ENCODE peak calls at places on chromosomes 2 and 18, in five cellular contexts. W is HepG2, R is GM12878, L is K562, M is H1. T is an unnamed sample.

GRCh38 chr2:200180943-200181342 is 125.5 kb upstream of the SPATS2L start:
- DNase-seq in L (no peak), M (no peak), R (no peak), W (no peak), T (no peak)

GRCh38 chr18:36849288-36850011 is 20.5 kb downstream of the KIAA1328 start:
- DNase-seq in M (no peak), L (no peak), R (no peak), W (no peak), T (no peak)

GRCh38 chr2:103868394-103868793 is 985.5 kb upstream of the POU3F3 start:
- DNase-seq in M (no peak), W (no peak), R (no peak), L (no peak), T (no peak)

GRCh38 chr2:19336781-19337180 is 21.6 kb downstream of the OSR1 start:
- DNase-seq in R (no peak), L (no peak), M (no peak), W (no peak), T (no peak)

GRCh38 chr2:118221952-118222594 is 133.8 kb downstream of the INSIG2 start:
- DNase-seq in L (peak; percentile 47), M (peak; percentile 52), R (no peak), W (peak; percentile 61), T (peak; percentile 72)

GRCh38 chr2:127226520-127227263 is 6.6 kb upstream of the CYP27C1 start:
- DNase-seq in M (no peak), R (peak; percentile 36), L (no peak), W (peak; percentile 33), T (no peak)

GRCh38 chr18:67199993-67200617 is 316.4 kb downstream of the DSEL start:
- DNase-seq in W (peak; percentile 53), M (no peak), L (no peak), R (peak; percentile 11), T (peak; percentile 32)

GRCh38 chr2:19380532-19380931 is 22.1 kb upstream of the OSR1 start:
- DNase-seq in W (no peak), R (no peak), L (no peak), M (no peak), T (no peak)

GRCh38 chr2:33946198-33946597 is 347.1 kb upstream of the FAM98A start:
- DNase-seq in R (no peak), M (no peak), L (no peak), W (no peak), T (no peak)

GRCh38 chr18:25121442-25121841 is 230.5 kb downstream of the ZNF521 start:
- DNase-seq in R (no peak), W (no peak), L (no peak), M (no peak), T (no peak)

GRCh38 chr2:39593439-39594393 is 72.0 kb upstream of the TMEM178A start:
- DNase-seq in M (no peak), L (no peak), W (peak; percentile 56), R (no peak), T (no peak)

GRCh38 chr2:132437852-132438649 is 21.4 kb downstream of the GPR39 start:
- DNase-seq in R (no peak), W (no peak), M (no peak), L (no peak), T (no peak)

GRCh38 chr2:109512076-109512475 is 101.7 kb downstream of the SEPTIN10 start:
- DNase-seq in W (no peak), R (no peak), L (no peak), M (no peak), T (no peak)

GRCh38 chr2:109513230-109513629 is 100.5 kb downstream of the SEPTIN10 start:
- DNase-seq in R (no peak), W (no peak), L (no peak), M (no peak), T (no peak)

GRCh38 chr2:109511168-109511567 is 102.6 kb downstream of the SEPTIN10 start:
- DNase-seq in L (no peak), M (no peak), R (no peak), W (no peak), T (no peak)

GRCh38 chr2:109507828-109508227 is 105.9 kb downstream of the SEPTIN10 start:
- DNase-seq in L (no peak), W (no peak), R (no peak), M (no peak), T (no peak)

DNA sequence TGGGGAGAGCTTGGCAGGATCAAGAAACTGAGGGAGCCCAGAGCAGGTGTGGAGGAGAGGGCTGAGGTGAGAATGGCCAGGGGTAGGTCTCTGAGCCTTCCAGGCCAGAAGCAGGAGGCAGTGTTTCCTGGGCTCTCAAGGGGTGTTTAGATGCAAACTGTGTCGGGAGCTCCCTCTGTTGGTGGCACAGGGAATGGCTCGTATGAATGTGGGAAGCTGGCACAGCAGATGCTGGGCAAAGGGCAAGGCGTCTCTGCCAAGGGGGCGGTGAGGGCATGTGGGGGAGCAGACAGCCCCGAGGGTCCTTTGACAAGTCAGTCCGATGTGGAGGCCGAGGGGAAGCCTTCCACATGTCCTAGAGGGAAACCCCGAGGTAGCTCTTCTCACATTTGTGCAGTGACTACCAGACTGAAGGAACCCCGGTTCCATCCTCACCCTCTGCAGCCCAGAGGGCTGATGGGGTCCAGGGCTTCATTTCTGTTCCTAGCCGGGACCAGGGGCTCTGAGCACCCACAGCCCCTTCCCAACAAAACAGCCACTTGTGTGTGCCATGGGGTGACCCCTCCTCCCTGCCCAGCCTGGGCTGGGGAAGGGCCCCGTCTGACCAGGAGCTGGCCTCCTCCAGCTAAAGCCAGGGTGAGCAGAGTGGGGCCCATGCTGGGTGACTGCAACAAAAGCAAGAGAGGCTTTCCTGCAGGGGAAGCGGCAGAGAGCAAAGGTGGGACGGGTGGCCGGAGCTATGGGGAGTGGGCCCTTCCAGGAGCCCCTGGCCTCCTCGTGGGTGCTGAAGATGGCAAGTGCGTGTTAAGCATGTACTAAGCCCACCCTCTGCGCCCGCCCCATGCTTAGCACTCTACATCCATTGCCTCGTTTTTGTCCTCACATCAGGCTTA is 103.4 kb downstream of the SEPTIN10 start:
- DNase-seq in R (peak; percentile 27), L (peak; percentile 79), W (peak; percentile 75), M (peak; percentile 88), T (peak; percentile 87)
- H3K9ac ChIP-seq in R (no peak overlapping the region), L (no peak overlapping the region), W (no peak overlapping the region), M (no peak overlapping the region), T (no peak overlapping the region)

GRCh38 chr2:105797298-105797819 is 52.6 kb downstream of the NCK2 start:
- DNase-seq in L (no peak), R (peak; percentile 65), W (peak; percentile 35), M (no peak), T (no peak)
- TF ChIP-seq USF2 in L (no peak), R (no peak), W (no peak), M (no peak), T (no peak)

DNA sequence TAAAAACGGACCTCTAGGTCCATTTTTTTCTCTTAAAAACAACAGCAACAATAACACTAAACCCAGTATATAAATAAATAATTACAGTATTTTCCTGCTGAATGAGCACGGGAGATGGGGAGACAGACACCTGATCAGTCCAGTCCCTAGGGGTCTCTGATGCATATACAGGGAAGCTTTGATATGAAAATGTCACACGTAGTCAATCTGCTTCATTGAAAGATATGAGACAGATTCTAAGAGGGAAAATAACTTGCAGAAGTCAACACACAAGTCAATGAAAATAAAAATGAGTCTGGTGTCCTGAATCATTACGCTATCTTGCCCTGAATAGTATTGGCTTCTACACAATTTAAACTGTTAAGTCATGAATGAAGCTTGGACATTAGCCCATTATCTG is 523.3 kb upstream of the SLC8A1 start:
- DNase-seq in M (no peak), W (no peak), R (no peak), L (no peak), T (no peak)
- TF ChIP-seq TAF1 in M (no peak), W (no peak), R (no peak), L (no peak), T (no peak)

GRCh38 chr2:143000599-143000998 is 123.1 kb downstream of the KYNU start:
- DNase-seq in L (no peak), M (no peak), W (no peak), R (no peak), T (no peak)

GRCh38 chr2:142991295-142991694 is 113.8 kb downstream of the KYNU start:
- DNase-seq in R (no peak), M (no peak), L (no peak), W (no peak), T (no peak)

GRCh38 chr2:143001521-143001920 is 124.1 kb downstream of the KYNU start:
- DNase-seq in L (no peak), W (no peak), R (no peak), M (no peak), T (no peak)

GRCh38 chr2:142992843-142993242 is 115.4 kb downstream of the KYNU start:
- DNase-seq in R (no peak), L (no peak), W (no peak), M (no peak), T (no peak)

DNA sequence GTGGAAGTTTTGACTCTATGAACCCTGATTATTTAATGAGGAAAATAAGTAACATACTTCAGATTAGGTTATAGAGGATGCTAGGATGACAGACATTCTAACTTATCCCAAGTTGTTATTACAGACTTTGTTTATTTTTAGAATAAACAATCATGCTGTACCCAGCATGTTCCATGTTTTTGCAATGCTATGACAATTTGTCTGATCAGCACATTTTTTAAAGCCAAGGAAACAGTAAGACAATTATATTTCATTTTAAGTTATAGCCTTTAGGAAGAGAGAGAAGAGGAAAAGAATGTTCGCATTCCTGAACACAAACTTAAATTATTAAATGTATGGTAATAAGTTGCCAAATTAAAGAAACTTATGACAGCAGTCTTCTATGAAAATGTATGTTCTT is 119.8 kb downstream of the KYNU start:
- DNase-seq in M (no peak), R (no peak), W (no peak), L (no peak), T (no peak)
- H3K9ac ChIP-seq in M (no peak overlapping the region), R (no peak overlapping the region), W (no peak overlapping the region), L (no peak overlapping the region), T (no peak overlapping the region)

GRCh38 chr18:44950685-44951195 is 270.1 kb downstream of the SETBP1 start:
- DNase-seq in L (no peak), R (no peak), W (no peak), M (no peak), T (no peak)

GRCh38 chr18:44943201-44943881 is 262.7 kb downstream of the SETBP1 start:
- DNase-seq in R (no peak), W (no peak), M (peak; percentile 53), L (no peak), T (no peak)

GRCh38 chr18:44949967-44950366 is 269.3 kb downstream of the SETBP1 start:
- DNase-seq in M (no peak), R (no peak), W (no peak), L (no peak), T (no peak)

GRCh38 chr18:44945847-44946490 is 265.3 kb downstream of the SETBP1 start:
- DNase-seq in R (no peak), W (no peak), L (no peak), M (no peak), T (no peak)

GRCh38 chr18:44946529-44947113 is 265.9 kb downstream of the SETBP1 start:
- DNase-seq in W (no peak), M (no peak), L (no peak), R (no peak), T (no peak)
- TF ChIP-seq USF2 in W (no peak), M (no peak), L (no peak), R (no peak), T (no peak)

GRCh38 chr2:17079262-17079661 is 413.6 kb upstream of the CYRIA start:
- DNase-seq in L (no peak), W (no peak), R (no peak), M (no peak), T (no peak)

GRCh38 chr2:17086990-17087389 is 421.4 kb upstream of the CYRIA start:
- DNase-seq in L (no peak), R (no peak), W (no peak), M (no peak), T (no peak)

GRCh38 chr2:17085803-17086202 is 420.2 kb upstream of the CYRIA start:
- DNase-seq in L (no peak), M (no peak), W (no peak), R (no peak), T (peak; percentile 26)

GRCh38 chr2:17083902-17084301 is 418.3 kb upstream of the CYRIA start:
- DNase-seq in L (no peak), M (no peak), R (no peak), W (no peak), T (peak; percentile 50)

GRCh38 chr2:17084882-17085281 is 419.2 kb upstream of the CYRIA start:
- DNase-seq in M (no peak), R (no peak), L (no peak), W (no peak), T (peak; percentile 77)
- TF ChIP-seq TAF1 in M (no peak), R (no peak), L (no peak), W (no peak), T (no peak)